ENCODE peak calls at places on chromosomes 16 and 17, in ten cellular contexts. S, U, A, R, Q, F, Z, D, L and G are unnamed samples.

GRCh38 chr16:30551781-30552180 is 6.4 kb downstream of the ZNF764 start:
- DNase-seq in S (peak), U (no peak), A (no peak), R (no peak), Q (no peak), F (no peak), Z (no peak), D (no peak), L (no peak), G (no peak)

GRCh38 chr16:10646581-10647263 is 48.0 kb downstream of the TEKT5 start:
- DNase-seq in S (no peak), U (no peak), A (no peak), R (no peak), Q (peak), F (no peak), Z (no peak), D (no peak), L (no peak), G (no peak)

GRCh38 chr17:81983639-81984373 is 6.4 kb downstream of the ASPSCR1 start:
- DNase-seq in S (no peak), U (no peak), A (no peak), R (no peak), Q (no peak), F (no peak), Z (no peak), D (no peak), L (no peak), G (no peak)

GRCh38 chr17:44095647-44096496 is 25.3 kb downstream of the G6PC3 start:
- DNase-seq in S (peak), U (peak), A (no peak), R (peak), Q (peak), F (peak), Z (no peak), D (no peak), L (peak), G (peak)

GRCh38 chr16:19291459-19291858 is 5.9 kb downstream of the CLEC19A start:
- DNase-seq in S (no peak), U (peak), A (no peak), R (no peak), Q (no peak), F (no peak), Z (no peak), D (no peak), L (no peak), G (peak)

GRCh38 chr17:29734640-29735039 is 111.9 kb upstream of the CORO6 start:
- DNase-seq in S (no peak), U (no peak), A (no peak), R (no peak), Q (no peak), F (no peak), Z (no peak), D (no peak), L (no peak), G (no peak)

GRCh38 chr17:13933597-13934276 is 135.6 kb upstream of the COX10 start:
- DNase-seq in S (no peak), U (no peak), A (no peak), R (no peak), Q (no peak), F (no peak), Z (no peak), D (no peak), L (no peak), G (no peak)

GRCh38 chr16:50386819-50387218 is 18.0 kb upstream of the BRD7 start:
- DNase-seq in S (no peak), U (no peak), A (no peak), R (no peak), Q (no peak), F (no peak), Z (no peak), D (no peak), L (no peak), G (no peak)

GRCh38 chr17:47816111-47816735 is 5.4 kb downstream of the OSBPL7 start:
- DNase-seq in S (no peak), U (no peak), A (peak), R (peak), Q (no peak), F (no peak), Z (no peak), D (no peak), L (no peak), G (no peak)

GRCh38 chr17:40451420-40451819 is 8.2 kb downstream of the IGFBP4 start:
- DNase-seq in S (no peak), U (peak), A (peak), R (peak), Q (no peak), F (no peak), Z (no peak), D (no peak), L (peak), G (no peak)

GRCh38 chr16:76579277-76579676 is 302.1 kb downstream of the CNTNAP4 start:
- DNase-seq in S (no peak), U (no peak), A (no peak), R (no peak), Q (no peak), F (no peak), Z (no peak), D (no peak), L (no peak), G (no peak)

GRCh38 chr17:18040287-18040858 is 1.2 kb downstream of the GID4 start:
- DNase-seq in S (no peak), U (no peak), A (no peak), R (no peak), Q (peak), F (no peak), Z (no peak), D (no peak), L (no peak), G (no peak)

GRCh38 chr16:66130296-66130910 is 236.1 kb upstream of the CDH5 start:
- DNase-seq in S (no peak), U (peak), A (no peak), R (no peak), Q (no peak), F (no peak), Z (no peak), D (no peak), L (no peak), G (no peak)

GRCh38 chr16:23145608-23146007 is 3.6 kb downstream of the USP31 start:
- DNase-seq in S (no peak), U (peak), A (no peak), R (no peak), Q (no peak), F (no peak), Z (no peak), D (no peak), L (no peak), G (no peak)

GRCh38 chr16:25258856-25259179 is 1.2 kb upstream of the ZKSCAN2 start:
- DNase-seq in S (no peak), U (no peak), A (no peak), R (no peak), Q (no peak), F (no peak), Z (no peak), D (no peak), L (no peak), G (no peak)

GRCh38 chr17:67601897-67602296 is 115.8 kb upstream of the NOL11 start:
- DNase-seq in S (no peak), U (peak), A (no peak), R (no peak), Q (no peak), F (no peak), Z (no peak), D (no peak), L (no peak), G (no peak)

GRCh38 chr16:22897184-22897583 is 83.2 kb downstream of the HS3ST2 start:
- DNase-seq in S (no peak), U (no peak), A (no peak), R (no peak), Q (no peak), F (no peak), Z (no peak), D (no peak), L (no peak), G (no peak)

GRCh38 chr16:86476956-86477530 is 33.3 kb upstream of the FOXF1 start:
- DNase-seq in S (no peak), U (peak), A (no peak), R (no peak), Q (no peak), F (no peak), Z (no peak), D (no peak), L (no peak), G (no peak)

GRCh38 chr16:28501258-28502232 is 5.1 kb downstream of the IL27 start:
- DNase-seq in S (no peak), U (no peak), A (no peak), R (no peak), Q (no peak), F (no peak), Z (no peak), D (no peak), L (no peak), G (no peak)

GRCh38 chr17:80287806-80288579 is 27.3 kb downstream of the RNF213 start:
- DNase-seq in S (peak), U (no peak), A (no peak), R (no peak), Q (no peak), F (no peak), Z (no peak), D (no peak), L (no peak), G (no peak)

GRCh38 chr17:30375661-30376060 is 3.1 kb upstream of the CPD start:
- DNase-seq in S (no peak), U (no peak), A (no peak), R (no peak), Q (no peak), F (no peak), Z (no peak), D (no peak), L (no peak), G (no peak)

GRCh38 chr17:39801055-39801454 is 63.1 kb downstream of the IKZF3 start:
- DNase-seq in S (no peak), U (no peak), A (no peak), R (no peak), Q (no peak), F (no peak), Z (no peak), D (no peak), L (no peak), G (no peak)

GRCh38 chr17:43368740-43369506 is 29.9 kb upstream of the ARL4D start:
- DNase-seq in S (peak), U (peak), A (peak), R (peak), Q (peak), F (peak), Z (peak), D (peak), L (no peak), G (peak)

GRCh38 chr16:57801856-57802634 is at the start of gene KIFC3:
- DNase-seq in S (peak), U (peak), A (peak), R (peak), Q (peak), F (peak), Z (peak), D (no peak), L (peak), G (peak)

GRCh38 chr17:43401293-43401692 is 2.5 kb downstream of the ARL4D start:
- DNase-seq in S (no peak), U (peak), A (peak), R (no peak), Q (no peak), F (no peak), Z (no peak), D (no peak), L (peak), G (no peak)

GRCh38 chr16:24890746-24891145 is 45.0 kb downstream of the SLC5A11 start:
- DNase-seq in S (no peak), U (no peak), A (peak), R (no peak), Q (no peak), F (no peak), Z (no peak), D (no peak), L (no peak), G (no peak)

GRCh38 chr17:32490101-32490482 is 3.3 kb downstream of the CDK5R1 start:
- DNase-seq in S (no peak), U (no peak), A (no peak), R (no peak), Q (no peak), F (no peak), Z (peak), D (no peak), L (peak), G (no peak)

GRCh38 chr16:68737046-68737729 is at the start of gene CDH1:
- DNase-seq in S (peak), U (no peak), A (no peak), R (no peak), Q (peak), F (peak), Z (peak), D (no peak), L (no peak), G (peak)

GRCh38 chr17:36920032-36921000 is 17.0 kb upstream of the LHX1 start:
- DNase-seq in S (no peak), U (no peak), A (no peak), R (no peak), Q (no peak), F (no peak), Z (no peak), D (no peak), L (no peak), G (no peak)

GRCh38 chr17:40563371-40564052 is 1.8 kb downstream of the CCR7 start:
- DNase-seq in S (peak), U (no peak), A (peak), R (no peak), Q (no peak), F (no peak), Z (no peak), D (no peak), L (no peak), G (no peak)

GRCh38 chr17:72634621-72635020 is 457.9 kb downstream of the SLC39A11 start:
- DNase-seq in S (no peak), U (no peak), A (no peak), R (no peak), Q (peak), F (no peak), Z (no peak), D (no peak), L (no peak), G (no peak)

GRCh38 chr17:72631568-72631967 is 460.9 kb downstream of the SLC39A11 start:
- DNase-seq in S (no peak), U (no peak), A (no peak), R (no peak), Q (no peak), F (no peak), Z (no peak), D (no peak), L (no peak), G (no peak)

GRCh38 chr17:72635034-72635654 is 457.3 kb downstream of the SLC39A11 start:
- DNase-seq in S (no peak), U (no peak), A (no peak), R (no peak), Q (no peak), F (no peak), Z (no peak), D (no peak), L (no peak), G (no peak)

GRCh38 chr17:72632026-72632684 is 460.3 kb downstream of the SLC39A11 start:
- DNase-seq in S (no peak), U (no peak), A (no peak), R (peak), Q (peak), F (no peak), Z (no peak), D (no peak), L (peak), G (no peak)
- TF ChIP-seq CTCF in S (no peak), U (no peak), A (no peak), R (no peak), Q (no peak), F (no peak), Z (no peak), D (no peak), L (no peak), G (no peak)

DNA sequence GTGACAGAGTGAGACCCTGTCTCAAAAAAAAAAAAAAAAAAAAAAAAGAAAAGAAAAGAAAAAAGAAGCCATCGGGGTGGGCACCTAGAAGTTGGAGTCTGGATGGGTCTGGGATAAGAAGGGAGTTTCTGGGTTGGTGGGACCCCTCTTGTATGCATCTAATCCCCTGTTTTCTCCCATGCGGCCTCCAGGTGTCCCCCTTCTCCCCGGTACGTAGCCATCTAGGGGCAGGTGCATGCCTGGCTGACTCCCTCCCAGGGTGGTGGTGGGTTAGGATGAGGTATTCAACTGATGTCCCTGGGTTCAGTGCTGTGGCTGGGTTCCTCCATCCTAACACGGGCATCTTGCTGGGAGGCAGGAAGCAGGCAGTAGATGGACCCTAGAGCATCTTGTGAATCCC is 13.0 kb downstream of the FMNL1 start:
- DNase-seq in S (peak), U (no peak), A (no peak), R (no peak), Q (no peak), F (no peak), Z (no peak), D (no peak), L (peak), G (peak)
- TF ChIP-seq CTCF in S (peak), U (no peak), A (no peak), R (no peak), Q (no peak), F (peak), Z (no peak), D (peak), L (peak), G (peak)

GRCh38 chr17:60769327-60769726 is 91.7 kb downstream of the BCAS3 start:
- DNase-seq in S (no peak), U (no peak), A (no peak), R (no peak), Q (no peak), F (no peak), Z (peak), D (no peak), L (peak), G (no peak)

GRCh38 chr17:60770946-60771422 is 93.3 kb downstream of the BCAS3 start:
- DNase-seq in S (no peak), U (no peak), A (no peak), R (no peak), Q (no peak), F (no peak), Z (no peak), D (no peak), L (no peak), G (no peak)

GRCh38 chr17:60767744-60768308 is 90.2 kb downstream of the BCAS3 start:
- DNase-seq in S (no peak), U (no peak), A (no peak), R (no peak), Q (no peak), F (no peak), Z (no peak), D (no peak), L (no peak), G (no peak)

DNA sequence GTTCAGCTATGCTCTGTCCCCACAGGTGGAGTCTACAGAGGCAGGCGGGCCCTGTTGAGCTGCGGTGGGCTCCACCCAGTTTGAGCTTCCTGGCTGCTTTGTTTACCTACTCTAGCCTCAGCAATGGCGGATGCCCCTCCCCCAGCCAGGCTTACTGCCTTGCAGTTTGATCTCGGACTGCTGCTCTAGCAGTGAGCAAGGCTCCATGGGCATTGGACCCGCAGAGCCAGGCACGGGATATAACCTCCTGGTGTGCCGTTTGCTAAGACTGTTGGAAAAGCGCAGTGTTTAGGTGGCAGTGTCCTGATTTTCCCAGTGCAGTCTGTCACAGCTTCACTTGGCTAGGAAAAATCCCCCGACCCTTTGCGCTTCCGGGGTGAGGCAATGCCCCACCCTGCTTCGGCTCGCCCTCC is 89.1 kb downstream of the BCAS3 start:
- DNase-seq in S (no peak), U (no peak), A (no peak), R (no peak), Q (no peak), F (no peak), Z (peak), D (no peak), L (no peak), G (no peak)
- TF ChIP-seq CTCF in S (no peak), U (no peak), A (no peak), R (no peak), Q (no peak), F (no peak), Z (no peak), D (no peak), L (no peak), G (no peak)

GRCh38 chr17:49965522-49965905 is 3.5 kb upstream of the DLX4 start:
- DNase-seq in S (no peak), U (no peak), A (no peak), R (no peak), Q (no peak), F (no peak), Z (no peak), D (no peak), L (no peak), G (no peak)
- TF ChIP-seq CTCF in S (no peak), U (no peak), A (no peak), R (no peak), Q (no peak), F (no peak), Z (no peak), D (no peak), L (no peak), G (no peak)

DNA sequence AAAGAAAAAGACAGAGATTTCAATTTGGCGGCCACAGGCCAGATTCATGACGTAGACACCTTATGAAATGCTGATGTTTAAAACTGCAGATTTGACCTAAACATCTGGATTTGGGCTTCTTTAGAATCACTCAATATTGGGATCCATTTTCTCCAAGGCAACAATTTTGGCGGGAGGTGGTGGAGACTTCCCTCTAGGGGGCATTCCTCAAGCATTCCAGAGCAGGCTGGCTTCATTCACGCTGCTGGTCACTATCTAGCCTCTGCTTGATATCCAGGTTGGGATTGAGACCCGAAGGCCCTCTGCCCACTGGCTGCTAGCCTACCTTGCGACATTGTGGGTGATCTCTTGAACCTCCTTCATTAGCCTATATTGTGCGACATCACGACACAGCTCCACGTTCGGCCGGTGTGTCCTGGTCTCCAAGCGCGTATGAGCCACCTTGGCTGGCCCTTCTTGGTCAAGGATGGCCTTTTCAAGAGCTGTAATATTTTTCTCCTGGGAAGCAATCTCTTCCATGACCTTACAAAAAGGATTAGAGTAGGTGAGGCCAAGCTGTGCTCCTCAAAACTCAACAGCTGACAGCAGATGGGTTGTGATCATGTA is 24.5 kb downstream of the FBXO39 start:
- DNase-seq in S (no peak), U (no peak), A (no peak), R (no peak), Q (no peak), F (no peak), Z (no peak), D (no peak), L (no peak), G (no peak)
- TF ChIP-seq CTCF in S (no peak), U (no peak), A (no peak), R (no peak), Q (no peak), F (peak), Z (no peak), D (peak), L (no peak), G (peak)